ENCODE peak calls at places on chromosomes 5 and 9, in seven cellular contexts. Y is osteoblast, S is B cell, B is activated gamma-delta T cell treated with Interleukin-2 at 50 U/mL for 16 hours, M is OCI-LY7, V is putamen, F is cardiac muscle cell. C is an unnamed sample.

GRCh38 chr5:10306806-10307205 is 896 bp downstream of the CMBL start:
- DNase-seq in Y (peak), S (no peak), B (no peak), M (no peak), V (no peak), F (no peak), C (no peak)

GRCh38 chr9:34403554-34404380 is 27.1 kb upstream of the MYORG start:
- DNase-seq in Y (peak), S (peak), B (peak), M (peak), V (peak), F (peak), C (peak)

GRCh38 chr5:6962256-6962655 is 249.0 kb downstream of the TENT4A start:
- DNase-seq in Y (no peak), S (no peak), B (no peak), M (no peak), V (no peak), F (no peak), C (no peak)

GRCh38 chr5:23820764-23821471 is 313.5 kb downstream of the PRDM9 start:
- DNase-seq in Y (no peak), S (no peak), B (no peak), M (peak), V (peak), F (peak), C (no peak)

GRCh38 chr5:170614071-170614490 is 110.3 kb downstream of the KCNIP1 start:
- DNase-seq in Y (no peak), S (no peak), B (no peak), M (no peak), V (no peak), F (no peak), C (no peak)

GRCh38 chr5:167861134-167861930 is 430.1 kb upstream of the WWC1 start:
- DNase-seq in Y (no peak), S (no peak), B (no peak), M (peak), V (no peak), F (peak), C (no peak)

GRCh38 chr9:91465420-91465819 is 41.8 kb upstream of the NFIL3 start:
- DNase-seq in Y (no peak), S (no peak), B (no peak), M (no peak), V (no peak), F (peak), C (no peak)

GRCh38 chr5:155700333-155700732 is 626.6 kb upstream of the SGCD start:
- DNase-seq in Y (no peak), S (no peak), B (peak), M (peak), V (no peak), F (no peak), C (no peak)

GRCh38 chr9:87648606-87649005 is 77.3 kb upstream of the CTSL start:
- DNase-seq in Y (no peak), S (no peak), B (no peak), M (no peak), V (no peak), F (no peak), C (no peak)

GRCh38 chr5:178298283-178298807 is 65.7 kb upstream of the PHYKPL start:
- DNase-seq in Y (peak), S (no peak), B (no peak), M (no peak), V (no peak), F (no peak), C (no peak)

GRCh38 chr9:113556877-113557593 is 93.5 kb downstream of the RGS3 start:
- DNase-seq in Y (no peak), S (no peak), B (no peak), M (no peak), V (no peak), F (no peak), C (no peak)

GRCh38 chr5:72171667-72172066 is 64.4 kb downstream of the MAP1B start:
- DNase-seq in Y (no peak), S (no peak), B (no peak), M (no peak), V (no peak), F (no peak), C (no peak)

GRCh38 chr5:141957367-141957993 is 522 bp downstream of the PCDH12 start:
- DNase-seq in Y (no peak), S (no peak), B (no peak), M (no peak), V (no peak), F (peak), C (no peak)

GRCh38 chr5:176676361-176676824 is 29.1 kb downstream of the TSPAN17 start:
- DNase-seq in Y (peak), S (no peak), B (no peak), M (peak), V (no peak), F (peak), C (no peak)

GRCh38 chr9:16417101-16417500 is 453.4 kb downstream of the BNC2 start:
- DNase-seq in Y (no peak), S (no peak), B (no peak), M (no peak), V (no peak), F (peak), C (no peak)

GRCh38 chr9:129320575-129321311 is 142.7 kb upstream of the IER5L start:
- DNase-seq in Y (peak), S (peak), B (peak), M (no peak), V (peak), F (peak), C (peak)

GRCh38 chr5:21661129-21661528 is 1192.0 kb downstream of the CDH12 start:
- DNase-seq in Y (no peak), S (no peak), B (no peak), M (no peak), V (no peak), F (no peak), C (no peak)

GRCh38 chr9:36597412-36598178 is 24.9 kb downstream of the MELK start:
- DNase-seq in Y (peak), S (no peak), B (no peak), M (peak), V (no peak), F (peak), C (no peak)

GRCh38 chr9:77830618-77831285 is 182.6 kb upstream of the GNA14 start:
- DNase-seq in Y (no peak), S (no peak), B (no peak), M (no peak), V (no peak), F (peak), C (no peak)

GRCh38 chr5:10399839-10400238 is 41.8 kb upstream of the ROPN1L start:
- DNase-seq in Y (no peak), S (no peak), B (no peak), M (no peak), V (no peak), F (no peak), C (no peak)

GRCh38 chr5:151703780-151704179 is 17.1 kb upstream of the SPARC start:
- DNase-seq in Y (no peak), S (no peak), B (no peak), M (no peak), V (no peak), F (no peak), C (no peak)

GRCh38 chr9:120374239-120374638 is 205.7 kb downstream of the CDK5RAP2 start:
- DNase-seq in Y (no peak), S (no peak), B (no peak), M (no peak), V (no peak), F (no peak), C (no peak)

GRCh38 chr5:112338681-112339337 is 80.3 kb downstream of the EPB41L4A start:
- DNase-seq in Y (no peak), S (no peak), B (no peak), M (no peak), V (no peak), F (peak), C (no peak)

GRCh38 chr5:142931896-142932686 is 161.9 kb downstream of the ARHGAP26 start:
- DNase-seq in Y (no peak), S (no peak), B (no peak), M (no peak), V (no peak), F (no peak), C (no peak)